ENCODE peak calls at places on chromosomes 16 and 17, in six cellular contexts. K is pancreas; Y is uterus; N is HCT116; E is stomach; L is CD8-positive, alpha-beta T cell. R is an unnamed sample.
A peak's percentile ranks its signal among the peaks of the same experiment; 100 is the strongest.

GRCh38 chr16:49921106-49921505 is 65.2 kb upstream of the ZNF423 start:
- DNase-seq in N (no peak), Y (no peak), L (no peak), E (no peak), K (no peak), R (no peak)

GRCh38 chr17:40500709-40501108 is 714 bp downstream of the TNS4 start:
- DNase-seq in N (no peak), Y (no peak), L (no peak), E (no peak), K (no peak), R (no peak)

GRCh38 chr17:81245024-81245664 is 6.0 kb downstream of the NDUFAF8 start:
- DNase-seq in Y (no peak), N (no peak), K (no peak), L (no peak), E (no peak), R (no peak)

GRCh38 chr17:62819511-62820221 is 11.6 kb upstream of the MARCHF10 start:
- DNase-seq in L (no peak), N (peak; percentile 71), K (peak; percentile 49), E (peak; percentile 63), Y (peak; percentile 62), R (peak; percentile 98)

GRCh38 chr17:83126275-83126930 is 47.0 kb downstream of the METRNL start:
- DNase-seq in N (no peak), L (no peak), Y (no peak), E (no peak), K (no peak), R (no peak)

GRCh38 chr17:72456026-72456569 is 335.3 kb downstream of the SOX9 start:
- DNase-seq in K (no peak), E (peak; percentile 63), L (no peak), N (peak; percentile 63), Y (no peak), R (peak; percentile 28)

GRCh38 chr16:30355954-30356308 is 823 bp upstream of the CD2BP2 start:
- DNase-seq in E (no peak), N (no peak), L (no peak), Y (no peak), K (no peak), R (no peak)

GRCh38 chr16:64933890-64934289 is 188.0 kb downstream of the CDH11 start:
- DNase-seq in N (no peak), E (no peak), K (no peak), L (no peak), Y (no peak), R (no peak)

GRCh38 chr16:72291531-72291981 is 119.6 kb upstream of the PMFBP1 start:
- DNase-seq in N (peak; percentile 76), E (no peak), K (no peak), L (no peak), Y (no peak), R (peak; percentile 96)

GRCh38 chr16:9503251-9503986 is 412.0 kb downstream of the HAPSTR1 start:
- DNase-seq in Y (no peak), K (no peak), L (no peak), N (no peak), E (no peak), R (no peak)

GRCh38 chr16:65698943-65699342 is 577.1 kb upstream of the CDH11 start:
- DNase-seq in Y (no peak), E (no peak), L (no peak), N (no peak), K (no peak), R (no peak)

GRCh38 chr17:48541036-48541573 is 3.8 kb downstream of the HOXB2 start:
- DNase-seq in N (no peak), Y (no peak), K (no peak), E (no peak), L (no peak), R (no peak)

GRCh38 chr17:32253117-32253611 is 12.5 kb upstream of the RHBDL3 start:
- DNase-seq in K (peak; percentile 67), N (peak; percentile 54), Y (peak; percentile 81), E (peak; percentile 87), L (peak; percentile 41), R (peak; percentile 52)

GRCh38 chr17:43456661-43457361 is 27.0 kb upstream of the DHX8 start:
- DNase-seq in E (no peak), K (no peak), Y (no peak), L (no peak), N (no peak), R (no peak)

GRCh38 chr17:5819921-5820685 is 235.8 kb upstream of the NLRP1 start:
- DNase-seq in E (no peak), N (no peak), K (no peak), Y (no peak), L (no peak), R (no peak)

GRCh38 chr16:57709663-57710062 is 15.1 kb downstream of the DRC7 start:
- DNase-seq in N (no peak), L (no peak), K (no peak), Y (no peak), E (no peak), R (no peak)

GRCh38 chr17:520447-521167 is 168.0 kb upstream of the RPH3AL start:
- DNase-seq in Y (no peak), L (no peak), K (no peak), N (no peak), E (no peak), R (no peak)

GRCh38 chr17:14060706-14061105 is 8.6 kb upstream of the COX10 start:
- DNase-seq in E (no peak), L (no peak), N (no peak), Y (no peak), K (no peak), R (no peak)

GRCh38 chr16:66007717-66008116 is 358.8 kb upstream of the CDH5 start:
- DNase-seq in E (no peak), K (no peak), N (no peak), Y (no peak), L (no peak), R (peak; percentile 73)

GRCh38 chr16:69444873-69445517 is 20.6 kb downstream of the CYB5B start:
- DNase-seq in N (no peak), K (no peak), Y (no peak), L (no peak), E (no peak), R (no peak)

DNA sequence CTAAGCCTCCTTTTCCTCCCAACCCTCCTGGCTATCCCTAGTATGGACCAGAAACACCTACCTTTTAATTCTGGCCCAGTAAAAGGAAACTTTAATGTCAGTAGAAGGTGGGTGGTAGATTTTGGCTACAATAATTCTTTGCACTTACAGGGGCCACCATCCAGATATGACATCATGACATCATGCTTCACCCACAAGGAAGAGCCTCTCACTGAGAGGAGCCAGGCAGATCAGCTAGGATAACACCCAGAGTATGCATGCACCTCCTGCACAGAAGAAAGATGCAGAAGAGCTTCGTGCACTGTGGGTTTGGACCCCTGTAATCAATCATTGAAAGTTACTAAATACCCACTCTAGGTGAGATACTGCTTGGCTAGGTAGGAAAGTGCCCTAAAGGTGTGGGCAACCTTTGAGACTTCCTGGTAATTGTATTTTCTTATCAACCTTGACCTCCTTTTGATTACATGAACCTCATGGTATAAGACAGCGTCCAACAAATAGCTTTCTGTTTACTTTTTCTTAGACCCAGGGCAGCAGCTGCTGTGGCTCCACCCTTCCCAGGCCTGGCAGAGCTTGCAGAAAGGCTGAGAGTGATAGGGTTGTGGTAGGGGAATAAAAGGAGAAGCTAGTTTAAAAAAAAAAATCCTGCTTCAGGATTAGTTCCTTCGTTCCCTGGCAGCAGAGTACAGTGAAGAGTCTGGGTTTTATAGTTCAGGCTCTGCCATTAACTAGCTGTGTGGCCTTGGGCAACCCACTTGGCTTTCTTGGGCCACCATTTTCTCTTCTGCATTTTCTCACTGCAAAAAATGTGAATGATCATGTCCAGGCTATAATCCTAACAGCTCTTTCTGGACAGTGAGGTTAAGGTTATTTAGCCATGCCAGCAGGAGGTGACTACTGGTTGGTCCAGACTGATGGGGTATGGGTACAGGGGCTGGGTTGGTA is 6.2 kb downstream of the MAP3K14 start:
- DNase-seq in Y (no peak), L (no peak), N (no peak), E (peak; percentile 87), K (peak; percentile 90), R (no peak)
- H3K4me1 ChIP-seq in Y (peaks cover 25% of the 10 kb centered on the region), L (peaks cover 80% of the 10 kb centered on the region), N (peaks cover 96% of the 10 kb centered on the region), E (peaks cover 100% of the 10 kb centered on the region), K (peaks cover 94% of the 10 kb centered on the region), R (peaks cover 38% of the 10 kb centered on the region)

DNA sequence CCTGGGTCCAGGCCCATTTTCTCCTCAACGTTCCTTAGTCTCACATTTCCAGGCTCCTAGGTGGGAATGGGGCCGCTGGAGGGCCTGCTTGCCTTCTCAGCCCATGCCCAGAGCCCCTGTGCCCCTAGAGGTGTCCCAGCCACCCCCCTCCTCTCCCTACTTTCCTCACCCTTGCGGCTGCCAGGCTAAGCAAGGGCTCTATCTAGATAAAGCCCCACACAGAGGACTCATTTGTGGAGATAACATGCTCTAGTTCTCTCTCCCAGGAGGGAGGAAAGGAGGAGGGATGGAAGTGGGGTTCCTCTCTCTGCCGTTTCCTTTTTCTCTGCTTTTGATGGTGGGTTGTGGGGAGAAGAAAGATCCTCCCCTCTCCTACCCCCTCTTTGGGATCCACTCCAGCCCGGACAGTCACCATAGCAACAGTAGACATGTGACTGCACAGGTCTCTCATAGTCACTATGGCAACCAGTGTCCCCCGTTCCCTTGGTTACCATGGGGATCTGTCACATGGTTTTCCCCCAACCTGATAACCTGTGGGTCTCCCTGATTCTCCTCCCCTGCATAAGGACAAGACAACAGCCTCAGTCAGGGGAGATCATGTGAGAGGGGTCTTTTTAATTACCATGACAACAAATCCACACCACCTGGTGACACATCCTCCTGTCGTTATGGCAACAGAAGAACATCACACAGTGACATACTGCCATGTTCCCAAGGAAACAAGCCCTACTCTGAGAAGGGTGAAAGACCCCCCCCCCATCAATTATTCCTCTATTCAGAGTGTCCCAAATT is 5.2 kb downstream of the CACNA1G start:
- DNase-seq in Y (no peak), K (no peak), E (no peak), L (no peak), N (no peak), R (no peak)
- H3K27me3 ChIP-seq in Y (peaks cover 12% of the 10 kb centered on the region), K (no peaks in the 10 kb centered on the region), E (peaks cover 41% of the 10 kb centered on the region), L (peaks cover 14% of the 10 kb centered on the region), N (no peaks in the 10 kb centered on the region), R (peaks cover 63% of the 10 kb centered on the region)

DNA sequence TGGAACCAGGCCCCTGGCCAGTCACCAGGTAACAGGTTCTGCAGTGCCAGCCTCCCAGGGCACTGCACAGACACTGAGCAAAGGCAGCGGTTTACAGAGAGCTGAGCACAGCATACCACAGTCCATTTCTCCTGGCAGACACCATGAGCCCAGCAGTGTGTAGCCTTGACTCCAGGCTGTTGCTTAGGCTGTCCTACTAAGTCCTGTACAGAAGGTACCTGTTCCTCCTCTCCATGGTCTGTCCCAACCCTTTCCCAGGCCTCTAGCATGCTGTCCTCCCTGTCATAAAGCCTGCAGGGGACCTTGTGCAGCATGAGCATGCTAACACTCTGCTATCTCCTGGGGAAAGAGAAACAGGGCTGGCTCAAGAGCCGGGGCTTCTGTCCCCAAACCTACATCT is 20.0 kb downstream of the ATP6V0D1 start:
- DNase-seq in Y (no peak), K (no peak), N (no peak), L (no peak), E (no peak), R (no peak)
- H3K4me1 ChIP-seq in Y (peaks cover 43% of the 10 kb centered on the region), K (peaks cover 77% of the 10 kb centered on the region), N (peaks cover 18% of the 10 kb centered on the region), L (no peaks in the 10 kb centered on the region), E (peaks cover 95% of the 10 kb centered on the region), R (peaks cover 9% of the 10 kb centered on the region)

GRCh38 chr16:88635671-88636070 is 2.7 kb upstream of the IL17C start:
- DNase-seq in N (no peak), E (no peak), Y (no peak), K (no peak), L (no peak), R (no peak)

GRCh38 chr16:88634994-88635670 is 3.2 kb upstream of the IL17C start:
- DNase-seq in Y (no peak), L (no peak), N (no peak), E (no peak), K (no peak), R (no peak)

GRCh38 chr16:88637797-88638196 is 575 bp upstream of the IL17C start:
- DNase-seq in K (no peak), L (no peak), N (no peak), E (no peak), Y (no peak), R (no peak)

GRCh38 chr16:88638323-88639230 is at the start of gene IL17C:
- DNase-seq in Y (no peak), E (peak; percentile 83), K (peak; percentile 83), N (no peak), L (no peak), R (peak; percentile 28)

GRCh38 chr16:88636488-88637265 is 1.7 kb upstream of the IL17C start:
- DNase-seq in N (no peak), E (no peak), Y (no peak), K (no peak), L (no peak), R (no peak)
- H3K27me3 ChIP-seq in N (no peaks in the 10 kb centered on the region), E (peaks cover 41% of the 10 kb centered on the region), Y (no peaks in the 10 kb centered on the region), K (no peaks in the 10 kb centered on the region), L (no peaks in the 10 kb centered on the region), R (peaks cover 67% of the 10 kb centered on the region)

R was measured in foreskin keratinocyte.